ENCODE peak calls at places on chromosomes 7 and 10, in eight cellular contexts. H is upper lobe of right lung; I is gastroesophageal sphincter; J is foreskin keratinocyte; L is gastrocnemius medialis; Q is activated T-cell treated with anti-CD3 and anti-CD28 coated beads, Interleukin-2, amount 50 U/mL, for 4 hours; B is left lung; E is activated naive CD4-positive, alpha-beta T cell treated with anti-CD3 and anti-CD28 coated beads, Interleukin-2, amount 50 U/mL, for 72 hours. A is an unnamed sample.

GRCh38 chr10:3452683-3453388 is 280.3 kb upstream of the PITRM1 start:
- ATAC-seq in B (peak; percentile 69), E (no peak), H (peak; percentile 33), J (peak; percentile 72), L (peak; percentile 87), Q (no peak), I (peak; percentile 92), A (no peak)

GRCh38 chr10:29804025-29804852 is 169.5 kb upstream of the SVIL start:
- ATAC-seq in H (peak; percentile 72), I (peak; percentile 78), E (peak; percentile 75), L (peak; percentile 83), J (peak; percentile 78), B (peak; percentile 89), Q (peak; percentile 46), A (peak; percentile 89)

GRCh38 chr10:822197-822596 is 109.3 kb downstream of the LARP4B start:
- ATAC-seq in B (no peak), E (no peak), H (peak; percentile 5), Q (no peak), J (peak; percentile 14), L (no peak), I (no peak), A (no peak)

GRCh38 chr10:32943854-32944661 is 14.0 kb downstream of the ITGB1 start:
- ATAC-seq in H (peak; percentile 65), I (peak; percentile 50), E (no peak), L (no peak), J (peak; percentile 64), Q (no peak), B (peak; percentile 75), A (peak; percentile 28)

GRCh38 chr7:158539711-158540146 is 47.9 kb downstream of the PTPRN2 start:
- ATAC-seq in Q (no peak), I (peak; percentile 22), E (no peak), B (no peak), J (no peak), H (peak; percentile 7), L (no peak), A (no peak)

GRCh38 chr7:30511973-30512662 is 7.5 kb upstream of the GGCT start:
- ATAC-seq in L (no peak), B (no peak), H (no peak), J (no peak), I (no peak), E (no peak), Q (no peak), A (no peak)

GRCh38 chr10:101380353-101381017 is 26.5 kb downstream of the BTRC start:
- ATAC-seq in H (peak; percentile 45), B (peak; percentile 56), J (peak; percentile 97), Q (peak; percentile 93), E (peak; percentile 90), I (no peak), L (no peak), A (peak; percentile 96)

GRCh38 chr7:39016609-39017008 is 38.9 kb downstream of the POU6F2 start:
- ATAC-seq in E (peak; percentile 13), J (peak; percentile 58), B (peak; percentile 100), L (no peak), Q (no peak), H (peak; percentile 100), I (no peak), A (no peak)

GRCh38 chr10:69976795-69977546 is 75.7 kb upstream of the MACROH2A2 start:
- ATAC-seq in H (no peak), J (no peak), I (no peak), E (no peak), L (no peak), Q (no peak), B (no peak), A (no peak)

GRCh38 chr7:34061175-34061574 is 155.8 kb downstream of the BMPER start:
- ATAC-seq in B (peak; percentile 46), L (peak; percentile 50), E (no peak), Q (no peak), J (peak; percentile 85), I (peak; percentile 67), H (no peak), A (no peak)

GRCh38 chr10:80894339-80894791 is 356.7 kb downstream of the SH2D4B start:
- ATAC-seq in H (no peak), Q (no peak), B (no peak), L (no peak), J (no peak), I (no peak), E (no peak), A (no peak)

GRCh38 chr7:96770758-96771157 is 61.1 kb upstream of the SEM1 start:
- ATAC-seq in I (no peak), Q (no peak), L (no peak), E (no peak), J (no peak), H (no peak), B (no peak), A (no peak)

GRCh38 chr7:143510854-143511592 is 33.4 kb downstream of the TAS2R41 start:
- ATAC-seq in I (peak; percentile 22), J (peak; percentile 65), Q (no peak), H (peak; percentile 47), L (no peak), E (no peak), B (no peak), A (no peak)

GRCh38 chr7:22361795-22362194 is 4.8 kb upstream of the RAPGEF5 start:
- ATAC-seq in H (peak; percentile 21), L (peak; percentile 23), Q (no peak), I (no peak), J (no peak), B (no peak), E (no peak), A (no peak)

GRCh38 chr10:103554488-103555320 is 61.2 kb downstream of the NEURL1 start:
- ATAC-seq in I (peak; percentile 75), J (peak; percentile 80), B (peak; percentile 56), H (peak; percentile 49), L (peak; percentile 67), E (peak; percentile 48), Q (peak; percentile 66), A (peak; percentile 59)

GRCh38 chr7:25803117-25803887 is 348.7 kb upstream of the NFE2L3 start:
- ATAC-seq in B (no peak), J (peak; percentile 8), I (no peak), L (peak; percentile 51), Q (no peak), H (no peak), E (peak; percentile 13), A (peak; percentile 64)

GRCh38 chr7:149291036-149291835 is 29.2 kb downstream of the ZNF783 start:
- ATAC-seq in L (no peak), I (no peak), Q (no peak), J (no peak), B (no peak), E (peak; percentile 82), H (no peak), A (peak; percentile 69)

GRCh38 chr10:78931333-78932083 is 137.3 kb upstream of the ZMIZ1 start:
- ATAC-seq in B (peak; percentile 70), L (peak; percentile 48), Q (no peak), I (peak; percentile 84), E (no peak), H (peak; percentile 3), J (no peak), A (no peak)

GRCh38 chr10:107914450-107915276 is 750.2 kb upstream of the SORCS1 start:
- ATAC-seq in Q (no peak), L (no peak), E (no peak), H (peak; percentile 67), I (no peak), J (peak; percentile 66), B (peak; percentile 87), A (no peak)

GRCh38 chr7:143884978-143885559 is 16.9 kb downstream of the TCAF1 start:
- ATAC-seq in L (no peak), J (peak; percentile 72), I (peak; percentile 45), H (peak; percentile 52), Q (peak; percentile 43), E (peak; percentile 28), B (peak; percentile 66), A (no peak)

GRCh38 chr7:80883188-80884025 is 35.4 kb downstream of the SEMA3C start:
- ATAC-seq in I (peak; percentile 91), E (peak; percentile 7), L (peak; percentile 74), B (peak; percentile 93), H (peak; percentile 92), J (peak; percentile 96), Q (peak; percentile 55), A (no peak)

A was measured in activated T-helper 17 cell treated with anti-CD3 and anti-CD28 coated beads, Interleukin-2, amount 50 U/mL, for 72 hours.